ENCODE peak calls at places on chromosomes 5 and 9, in eight cellular contexts. One of them, this sample, is unnamed.

GRCh38 chr9:132647806-132648205 is 22.0 kb downstream of the DDX31 start:
- DNase-seq in non-pigmented ciliary epithelial cell: no peak
- DNase-seq in stimulated activated CD8-positive, alpha-beta memory T cell treated with anti-CD3 and anti-CD28 coated beads, Interleukin-2, amount 100 ng/mL, for 48 hours: no peak
- DNase-seq in GM12865: no peak
- DNase-seq in left colon: no peak
- DNase-seq in amygdala: no peak
- DNase-seq in activated T-helper 1 cell treated with anti-CD3 and anti-CD28 coated beads, Interleukin-2, amount 50 U/mL, for 16 hours: no peak
- DNase-seq in cardiac muscle cell: no peak
- DNase-seq in this sample: no peak

GRCh38 chr5:166624573-166624972 is 1666.9 kb upstream of the WWC1 start:
- DNase-seq in non-pigmented ciliary epithelial cell: no peak
- DNase-seq in stimulated activated CD8-positive, alpha-beta memory T cell treated with anti-CD3 and anti-CD28 coated beads, Interleukin-2, amount 100 ng/mL, for 48 hours: no peak
- DNase-seq in GM12865: no peak
- DNase-seq in left colon: no peak
- DNase-seq in amygdala: no peak
- DNase-seq in activated T-helper 1 cell treated with anti-CD3 and anti-CD28 coated beads, Interleukin-2, amount 50 U/mL, for 16 hours: no peak
- DNase-seq in cardiac muscle cell: no peak
- DNase-seq in this sample: no peak

GRCh38 chr9:98182889-98183599 is 9.4 kb downstream of the CORO2A start:
- DNase-seq in non-pigmented ciliary epithelial cell: no peak
- DNase-seq in stimulated activated CD8-positive, alpha-beta memory T cell treated with anti-CD3 and anti-CD28 coated beads, Interleukin-2, amount 100 ng/mL, for 48 hours: no peak
- DNase-seq in GM12865: no peak
- DNase-seq in left colon: no peak
- DNase-seq in amygdala: no peak
- DNase-seq in activated T-helper 1 cell treated with anti-CD3 and anti-CD28 coated beads, Interleukin-2, amount 50 U/mL, for 16 hours: no peak
- DNase-seq in cardiac muscle cell: no peak
- DNase-seq in this sample: no peak

GRCh38 chr5:140821375-140822280 is at the start of gene PCDHA5:
- DNase-seq in non-pigmented ciliary epithelial cell: no peak
- DNase-seq in stimulated activated CD8-positive, alpha-beta memory T cell treated with anti-CD3 and anti-CD28 coated beads, Interleukin-2, amount 100 ng/mL, for 48 hours: peak
- DNase-seq in GM12865: peak
- DNase-seq in left colon: no peak
- DNase-seq in amygdala: no peak
- DNase-seq in activated T-helper 1 cell treated with anti-CD3 and anti-CD28 coated beads, Interleukin-2, amount 50 U/mL, for 16 hours: no peak
- DNase-seq in cardiac muscle cell: no peak
- DNase-seq in this sample: no peak

GRCh38 chr5:35313296-35313695 is 83.0 kb upstream of the PRLR start:
- DNase-seq in non-pigmented ciliary epithelial cell: peak
- DNase-seq in stimulated activated CD8-positive, alpha-beta memory T cell treated with anti-CD3 and anti-CD28 coated beads, Interleukin-2, amount 100 ng/mL, for 48 hours: no peak
- DNase-seq in GM12865: no peak
- DNase-seq in left colon: no peak
- DNase-seq in amygdala: no peak
- DNase-seq in activated T-helper 1 cell treated with anti-CD3 and anti-CD28 coated beads, Interleukin-2, amount 50 U/mL, for 16 hours: no peak
- DNase-seq in cardiac muscle cell: no peak
- DNase-seq in this sample: peak

GRCh38 chr5:468401-468800 is 25.4 kb downstream of the EXOC3 start:
- DNase-seq in non-pigmented ciliary epithelial cell: no peak
- DNase-seq in stimulated activated CD8-positive, alpha-beta memory T cell treated with anti-CD3 and anti-CD28 coated beads, Interleukin-2, amount 100 ng/mL, for 48 hours: no peak
- DNase-seq in GM12865: no peak
- DNase-seq in left colon: peak
- DNase-seq in amygdala: no peak
- DNase-seq in activated T-helper 1 cell treated with anti-CD3 and anti-CD28 coated beads, Interleukin-2, amount 50 U/mL, for 16 hours: no peak
- DNase-seq in cardiac muscle cell: no peak
- DNase-seq in this sample: no peak

GRCh38 chr9:105204416-105204815 is 40.0 kb upstream of the SLC44A1 start:
- DNase-seq in non-pigmented ciliary epithelial cell: no peak
- DNase-seq in stimulated activated CD8-positive, alpha-beta memory T cell treated with anti-CD3 and anti-CD28 coated beads, Interleukin-2, amount 100 ng/mL, for 48 hours: no peak
- DNase-seq in GM12865: no peak
- DNase-seq in left colon: no peak
- DNase-seq in amygdala: no peak
- DNase-seq in activated T-helper 1 cell treated with anti-CD3 and anti-CD28 coated beads, Interleukin-2, amount 50 U/mL, for 16 hours: no peak
- DNase-seq in cardiac muscle cell: no peak
- DNase-seq in this sample: no peak

GRCh38 chr5:134543820-134544692 is 18.6 kb downstream of the JADE2 start:
- DNase-seq in non-pigmented ciliary epithelial cell: no peak
- DNase-seq in stimulated activated CD8-positive, alpha-beta memory T cell treated with anti-CD3 and anti-CD28 coated beads, Interleukin-2, amount 100 ng/mL, for 48 hours: no peak
- DNase-seq in GM12865: peak
- DNase-seq in left colon: no peak
- DNase-seq in amygdala: no peak
- DNase-seq in activated T-helper 1 cell treated with anti-CD3 and anti-CD28 coated beads, Interleukin-2, amount 50 U/mL, for 16 hours: peak
- DNase-seq in cardiac muscle cell: no peak
- DNase-seq in this sample: no peak

GRCh38 chr9:16870606-16871357 is at the start of gene BNC2:
- DNase-seq in non-pigmented ciliary epithelial cell: no peak
- DNase-seq in stimulated activated CD8-positive, alpha-beta memory T cell treated with anti-CD3 and anti-CD28 coated beads, Interleukin-2, amount 100 ng/mL, for 48 hours: no peak
- DNase-seq in GM12865: no peak
- DNase-seq in left colon: peak
- DNase-seq in amygdala: no peak
- DNase-seq in activated T-helper 1 cell treated with anti-CD3 and anti-CD28 coated beads, Interleukin-2, amount 50 U/mL, for 16 hours: no peak
- DNase-seq in cardiac muscle cell: peak
- DNase-seq in this sample: peak

GRCh38 chr5:172508471-172509404 is 54.4 kb upstream of the SH3PXD2B start:
- DNase-seq in non-pigmented ciliary epithelial cell: no peak
- DNase-seq in stimulated activated CD8-positive, alpha-beta memory T cell treated with anti-CD3 and anti-CD28 coated beads, Interleukin-2, amount 100 ng/mL, for 48 hours: no peak
- DNase-seq in GM12865: no peak
- DNase-seq in left colon: no peak
- DNase-seq in amygdala: no peak
- DNase-seq in activated T-helper 1 cell treated with anti-CD3 and anti-CD28 coated beads, Interleukin-2, amount 50 U/mL, for 16 hours: no peak
- DNase-seq in cardiac muscle cell: no peak
- DNase-seq in this sample: no peak

GRCh38 chr9:128145536-128145935 is 3.7 kb upstream of the LCN2 start:
- DNase-seq in non-pigmented ciliary epithelial cell: no peak
- DNase-seq in stimulated activated CD8-positive, alpha-beta memory T cell treated with anti-CD3 and anti-CD28 coated beads, Interleukin-2, amount 100 ng/mL, for 48 hours: no peak
- DNase-seq in GM12865: no peak
- DNase-seq in left colon: peak
- DNase-seq in amygdala: no peak
- DNase-seq in activated T-helper 1 cell treated with anti-CD3 and anti-CD28 coated beads, Interleukin-2, amount 50 U/mL, for 16 hours: no peak
- DNase-seq in cardiac muscle cell: no peak
- DNase-seq in this sample: no peak

GRCh38 chr9:129548571-129549135 is 72.2 kb downstream of the C9orf50 start:
- DNase-seq in non-pigmented ciliary epithelial cell: no peak
- DNase-seq in stimulated activated CD8-positive, alpha-beta memory T cell treated with anti-CD3 and anti-CD28 coated beads, Interleukin-2, amount 100 ng/mL, for 48 hours: no peak
- DNase-seq in GM12865: no peak
- DNase-seq in left colon: no peak
- DNase-seq in amygdala: no peak
- DNase-seq in activated T-helper 1 cell treated with anti-CD3 and anti-CD28 coated beads, Interleukin-2, amount 50 U/mL, for 16 hours: no peak
- DNase-seq in cardiac muscle cell: no peak
- DNase-seq in this sample: no peak

GRCh38 chr5:174759091-174759490 is 34.7 kb downstream of the MSX2 start:
- DNase-seq in non-pigmented ciliary epithelial cell: no peak
- DNase-seq in stimulated activated CD8-positive, alpha-beta memory T cell treated with anti-CD3 and anti-CD28 coated beads, Interleukin-2, amount 100 ng/mL, for 48 hours: no peak
- DNase-seq in GM12865: no peak
- DNase-seq in left colon: no peak
- DNase-seq in amygdala: no peak
- DNase-seq in activated T-helper 1 cell treated with anti-CD3 and anti-CD28 coated beads, Interleukin-2, amount 50 U/mL, for 16 hours: no peak
- DNase-seq in cardiac muscle cell: no peak
- DNase-seq in this sample: no peak

GRCh38 chr9:90987566-90987965 is 185.9 kb downstream of the SYK start:
- DNase-seq in non-pigmented ciliary epithelial cell: no peak
- DNase-seq in stimulated activated CD8-positive, alpha-beta memory T cell treated with anti-CD3 and anti-CD28 coated beads, Interleukin-2, amount 100 ng/mL, for 48 hours: no peak
- DNase-seq in GM12865: no peak
- DNase-seq in left colon: no peak
- DNase-seq in amygdala: no peak
- DNase-seq in activated T-helper 1 cell treated with anti-CD3 and anti-CD28 coated beads, Interleukin-2, amount 50 U/mL, for 16 hours: no peak
- DNase-seq in cardiac muscle cell: no peak
- DNase-seq in this sample: no peak